ENCODE peak calls at places on chromosome 12, in five cellular contexts. R is activated CD4-positive, alpha-beta T cell treated with anti-CD3 and anti-CD28 coated beads, Interleukin-2, amount 50 U/mL, for 48 hours; T is transverse colon; Z is lower leg skin; S is AML-193. Y is an unnamed sample.

GRCh38 chr12:37545759-37546158 is 770.8 kb upstream of the ALG10B start:
- DNase-seq in R (no peak), T (no peak), Z (no peak), S (no peak), Y (no peak)

GRCh38 chr12:49198431-49199155 is 9.7 kb upstream of the TUBA1A start:
- DNase-seq in R (no peak), T (no peak), Z (no peak), S (no peak), Y (no peak)

GRCh38 chr12:122366685-122367475 is 55.6 kb downstream of the CLIP1 start:
- DNase-seq in R (peak), T (peak), Z (peak), S (peak), Y (peak)

GRCh38 chr12:12557733-12558132 is 4.9 kb downstream of the DUSP16 start:
- DNase-seq in R (no peak), T (no peak), Z (no peak), S (no peak), Y (no peak)

GRCh38 chr12:57521475-57522018 is 1.1 kb upstream of the MBD6 start:
- DNase-seq in R (peak), T (peak), Z (peak), S (no peak), Y (no peak)

GRCh38 chr12:3035171-3035570 is 42.0 kb upstream of the TSPAN9 start:
- DNase-seq in R (no peak), T (no peak), Z (no peak), S (no peak), Y (no peak)

GRCh38 chr12:121240484-121241202 is 30.7 kb downstream of the P2RX4 start:
- DNase-seq in R (peak), T (peak), Z (peak), S (no peak), Y (peak)

GRCh38 chr12:92615703-92616102 is 87.1 kb upstream of the PLEKHG7 start:
- DNase-seq in R (no peak), T (no peak), Z (no peak), S (no peak), Y (no peak)

GRCh38 chr12:120368789-120369475 is at the start of gene MSI1:
- DNase-seq in R (no peak), T (no peak), Z (no peak), S (no peak), Y (no peak)

GRCh38 chr12:92973614-92974013 is 44.5 kb upstream of the EEA1 start:
- DNase-seq in R (no peak), T (no peak), Z (no peak), S (peak), Y (peak)

GRCh38 chr12:76874491-76875190 is 4.2 kb downstream of the CSRP2 start:
- DNase-seq in R (no peak), T (no peak), Z (no peak), S (no peak), Y (no peak)

GRCh38 chr12:19624401-19624930 is 185.2 kb downstream of the AEBP2 start:
- DNase-seq in R (no peak), T (no peak), Z (no peak), S (no peak), Y (no peak)

GRCh38 chr12:87756111-87756510 is 273.1 kb downstream of the C12orf50 start:
- DNase-seq in R (no peak), T (no peak), Z (no peak), S (no peak), Y (peak)